ENCODE peak calls at places on chromosomes 3 and 15, in eight cellular contexts. M is fibroblast of mammary gland; R is stimulated activated CD4-positive, alpha-beta T cell treated with anti-CD3 and anti-CD28 coated beads, Interleukin-12 subunit alpha, Interleukin-12 subunit beta, amount 100 ng/mL, for 24 hours; E is NCI-H510A treated with DMSO at 0.1 percent for 48 hours; T is stimulated activated CD8-positive, alpha-beta memory T cell treated with anti-CD3 and anti-CD28 coated beads, Interleukin-2, amount 100 ng/mL, for 1 hour; Q is activated CD4-positive, CD25-positive, alpha-beta regulatory T cell treated with anti-CD3 and anti-CD28 coated beads, Interleukin-2, amount 50 U/mL, for 72 hours; O is aorta; H is GM12892. F is an unnamed sample.

GRCh38 chr15:77497942-77498361 is 77.3 kb downstream of the HMG20A start:
- DNase-seq in H (no peak), O (no peak), R (no peak), T (no peak), Q (no peak), E (no peak), M (no peak), F (no peak)

GRCh38 chr15:101107625-101108457 is 144.0 kb downstream of the CHSY1 start:
- DNase-seq in R (no peak), H (no peak), Q (no peak), M (no peak), O (no peak), E (no peak), T (no peak), F (no peak)

GRCh38 chr15:29040367-29040745 is 154.6 kb downstream of the APBA2 start:
- DNase-seq in R (no peak), E (no peak), M (no peak), T (no peak), Q (no peak), H (no peak), O (no peak), F (no peak)

GRCh38 chr3:171565671-171566070 is 105.5 kb upstream of the TNIK start:
- DNase-seq in Q (no peak), H (no peak), T (no peak), O (no peak), M (peak; percentile 53), E (peak; percentile 30), R (no peak), F (peak; percentile 38)

GRCh38 chr15:81254277-81255265 is 57.9 kb downstream of the IL16 start:
- DNase-seq in T (no peak), O (no peak), H (no peak), E (no peak), M (peak; percentile 60), Q (no peak), R (no peak), F (no peak)

GRCh38 chr3:147618636-147619035 is 209.5 kb downstream of the ZIC1 start:
- DNase-seq in E (no peak), O (no peak), H (no peak), Q (no peak), T (no peak), M (no peak), R (no peak), F (no peak)

GRCh38 chr15:46865155-46865554 is 852.1 kb upstream of the SEMA6D start:
- DNase-seq in H (no peak), E (no peak), O (no peak), R (no peak), M (no peak), T (no peak), Q (no peak), F (no peak)

GRCh38 chr3:28664123-28664522 is 315.5 kb upstream of the AZI2 start:
- DNase-seq in Q (no peak), O (no peak), R (no peak), M (no peak), T (no peak), H (no peak), E (no peak), F (no peak)

GRCh38 chr3:10373686-10374261 is 52.9 kb upstream of the SEC13 start:
- DNase-seq in T (no peak), H (no peak), O (no peak), E (no peak), Q (no peak), M (peak; percentile 69), R (no peak), F (peak; percentile 31)

GRCh38 chr15:39976291-39977274 is 42.7 kb downstream of the EIF2AK4 start:
- DNase-seq in M (peak; percentile 60), E (peak; percentile 47), Q (no peak), T (peak; percentile 1), O (peak; percentile 62), R (no peak), H (no peak), F (peak; percentile 82)

GRCh38 chr3:189937302-189938255 is 183.1 kb downstream of the P3H2 start:
- DNase-seq in H (no peak), O (no peak), M (peak; percentile 99), R (no peak), E (no peak), T (no peak), Q (no peak), F (peak; percentile 93)

GRCh38 chr3:136955813-136956212 is 2.0 kb upstream of the IL20RB start:
- DNase-seq in R (no peak), E (no peak), H (no peak), O (no peak), T (no peak), Q (no peak), M (peak; percentile 93), F (peak; percentile 81)

GRCh38 chr15:90994059-90994416 is 297 bp downstream of the PRC1 start:
- DNase-seq in O (no peak), Q (peak; percentile 45), E (no peak), H (peak; percentile 31), R (no peak), M (no peak), T (no peak), F (no peak)

GRCh38 chr3:50189274-50189673 is 2.1 kb upstream of the GNAT1 start:
- DNase-seq in H (no peak), R (peak; percentile 37), Q (no peak), O (peak; percentile 84), T (no peak), E (peak; percentile 30), M (peak; percentile 77), F (peak; percentile 92)

GRCh38 chr3:64560802-64561502 is 126.8 kb downstream of the ADAMTS9 start:
- DNase-seq in T (no peak), Q (no peak), M (peak; percentile 41), H (no peak), O (no peak), E (no peak), R (no peak), F (no peak)

GRCh38 chr3:32487781-32488526 is 14.7 kb downstream of the CMTM6 start:
- DNase-seq in R (no peak), H (no peak), Q (no peak), O (no peak), T (no peak), M (no peak), E (no peak), F (no peak)

GRCh38 chr3:66638717-66639116 is 137.9 kb upstream of the LRIG1 start:
- DNase-seq in E (no peak), T (no peak), H (no peak), M (no peak), R (no peak), Q (no peak), O (no peak), F (no peak)

GRCh38 chr15:42385206-42385979 is 26.1 kb downstream of the CAPN3 start:
- DNase-seq in H (no peak), T (no peak), Q (no peak), E (peak; percentile 53), O (no peak), M (peak; percentile 59), R (no peak), F (peak; percentile 38)

GRCh38 chr3:43465109-43465508 is 156.7 kb downstream of the ANO10 start:
- DNase-seq in M (no peak), T (no peak), Q (no peak), E (no peak), H (no peak), R (no peak), O (no peak), F (no peak)

F was measured in AG08395.